ENCODE peak calls at places on chromosomes 16 and 17, in seven cellular contexts. F is CD8-positive, alpha-beta memory T cell; X is mammary epithelial cell; C is tibial artery; K is lower lobe of right lung; Y is stomach; S is IMR-90. T is an unnamed sample. For H3K4me1, the result is how much of the 10 kb centered on the place peaks cover.

GRCh38 chr17:37516131-37516561 is 26.5 kb downstream of the DUSP14 start:
- DNase-seq in Y (no peak), C (no peak), S (peak), X (no peak), K (no peak), F (no peak), T (no peak)

GRCh38 chr17:73231363-73231762 is 30.3 kb downstream of the CPSF4L start:
- DNase-seq in F (no peak), K (no peak), S (peak), X (peak), C (no peak), Y (no peak), T (peak)

GRCh38 chr16:51119576-51120288 is 31.3 kb downstream of the SALL1 start:
- DNase-seq in S (peak), F (no peak), X (no peak), K (no peak), Y (no peak), C (no peak), T (no peak)

GRCh38 chr16:87145181-87146176 is 171.7 kb downstream of the C16orf95 start:
- DNase-seq in S (peak), F (no peak), X (peak), Y (no peak), K (no peak), C (no peak), T (no peak)

GRCh38 chr17:32629563-32630190 is 142.9 kb downstream of the CDK5R1 start:
- DNase-seq in Y (no peak), X (no peak), C (no peak), F (no peak), S (no peak), K (no peak), T (no peak)

GRCh38 chr16:28100810-28101532 is 37.5 kb upstream of the GSG1L start:
- DNase-seq in Y (no peak), F (no peak), X (no peak), K (peak), C (peak), S (no peak), T (no peak)

GRCh38 chr16:72963921-72964320 is 84.0 kb downstream of the ZFHX3 start:
- DNase-seq in C (no peak), X (no peak), K (no peak), S (peak), Y (no peak), F (no peak), T (no peak)

GRCh38 chr17:3447625-3448024 is 14.0 kb upstream of the OR1E2 start:
- DNase-seq in Y (no peak), F (no peak), K (no peak), S (no peak), C (no peak), X (peak), T (no peak)

GRCh38 chr17:8698142-8699050 is 46.2 kb downstream of the CCDC42 start:
- DNase-seq in X (no peak), C (peak), Y (no peak), S (peak), F (no peak), K (no peak), T (no peak)

GRCh38 chr17:28527859-28528258 is 21.7 kb downstream of the FOXN1 start:
- DNase-seq in K (peak), X (peak), C (no peak), Y (peak), F (no peak), S (no peak), T (peak)

GRCh38 chr16:67120025-67120424 is 10.3 kb downstream of the PHAF1 start:
- DNase-seq in Y (no peak), C (peak), F (no peak), S (peak), X (peak), K (no peak), T (no peak)

GRCh38 chr16:67117716-67118115 is 8.0 kb downstream of the PHAF1 start:
- DNase-seq in F (no peak), C (no peak), K (no peak), X (no peak), Y (no peak), S (no peak), T (no peak)

GRCh38 chr16:67114793-67115192 is 5.1 kb downstream of the PHAF1 start:
- DNase-seq in F (no peak), Y (no peak), S (peak), X (no peak), K (no peak), C (no peak), T (no peak)

GRCh38 chr16:67115649-67116048 is 5.9 kb downstream of the PHAF1 start:
- DNase-seq in K (no peak), C (peak), S (peak), X (peak), F (no peak), Y (no peak), T (no peak)

GRCh38 chr16:67116388-67117311 is 6.9 kb downstream of the PHAF1 start:
- DNase-seq in K (no peak), Y (no peak), C (peak), X (peak), F (no peak), S (no peak), T (no peak)
- H3K4me3 ChIP-seq in K (no peak), Y (no peak), C (no peak), X (no peak), F (no peak), S (no peak), T (no peak)

GRCh38 chr16:89738538-89739317 is 17.4 kb downstream of the ZNF276 start:
- DNase-seq in Y (no peak), S (no peak), C (no peak), K (no peak), X (no peak), F (no peak), T (no peak)

GRCh38 chr16:89737341-89738071 is 16.2 kb downstream of the ZNF276 start:
- DNase-seq in X (no peak), Y (no peak), F (peak), K (no peak), S (no peak), C (no peak), T (no peak)

GRCh38 chr16:89739383-89739782 is 18.0 kb downstream of the ZNF276 start:
- DNase-seq in X (no peak), C (no peak), K (no peak), Y (no peak), S (no peak), F (no peak), T (no peak)

GRCh38 chr16:89736554-89736953 is 15.2 kb downstream of the ZNF276 start:
- DNase-seq in F (no peak), K (no peak), S (no peak), X (no peak), C (no peak), Y (no peak), T (no peak)

GRCh38 chr16:89738072-89738377 is 16.7 kb downstream of the ZNF276 start:
- DNase-seq in K (no peak), S (no peak), Y (no peak), F (no peak), X (no peak), C (no peak), T (no peak)
- H3K27ac ChIP-seq in K (no peak), S (no peak), Y (no peak), F (no peak), X (no peak), C (no peak), T (no peak)

GRCh38 chr17:77376795-77377751 is 236.3 kb downstream of the SEC14L1 start:
- DNase-seq in F (no peak), S (peak), Y (peak), X (no peak), C (peak), K (no peak), T (peak)
- H3K4me1 ChIP-seq in F (half or more), S (half or more), Y (half or more), X (half or more), C (half or more), K (half or more), T (half or more)

DNA sequence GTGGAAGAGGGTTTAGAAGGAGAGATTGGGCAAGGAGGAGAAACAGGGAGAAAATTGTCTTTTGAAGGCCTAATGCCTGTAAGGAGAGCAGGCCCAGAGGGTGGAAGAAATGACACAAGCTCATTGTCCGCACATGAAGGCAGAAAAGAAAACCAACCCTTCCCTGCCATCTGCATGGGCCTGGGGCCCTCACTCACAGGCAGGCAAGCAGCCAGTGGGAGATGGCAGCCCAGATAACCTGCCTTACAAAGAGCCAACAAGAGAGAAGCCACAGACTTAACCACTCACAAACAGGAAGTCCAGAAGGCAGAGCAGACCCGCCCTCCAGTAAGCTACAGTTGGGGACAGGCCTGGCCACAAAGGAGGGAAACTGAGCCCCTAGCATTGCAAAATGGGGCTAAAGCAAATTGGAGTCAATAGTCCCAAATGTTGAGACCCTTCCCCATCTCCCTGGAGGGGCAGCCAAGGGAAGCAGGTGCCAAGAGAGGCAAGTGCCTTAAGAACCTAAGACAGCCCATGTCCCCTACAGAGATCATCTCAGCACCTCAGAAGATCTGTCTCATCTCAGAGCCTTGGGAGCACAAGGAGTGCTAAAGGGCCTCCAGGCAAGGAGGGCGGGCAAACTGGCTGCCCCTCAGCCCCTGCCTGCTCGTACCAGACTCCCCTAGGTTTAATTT is 7.3 kb upstream of the TSPOAP1 start:
- DNase-seq in C (no peak), K (peak), X (peak), F (peak), S (no peak), Y (peak), T (no peak)
- H3K4me3 ChIP-seq in C (no peak), K (peak), X (no peak), F (peak), S (no peak), Y (no peak), T (no peak)

GRCh38 chr16:84527486-84528269 is 23.2 kb upstream of the MEAK7 start:
- DNase-seq in K (peak), S (no peak), C (no peak), Y (no peak), X (no peak), F (no peak), T (no peak)
- H3K27ac ChIP-seq in K (peak), S (no peak), C (peak), Y (peak), X (no peak), F (no peak), T (no peak)

GRCh38 chr17:57895382-57896060 is 45.7 kb upstream of the MRPS23 start:
- DNase-seq in K (peak), Y (peak), X (no peak), F (no peak), C (no peak), S (no peak), T (peak)
- H3K4me1 ChIP-seq in K (half or more), Y (half or more), X (under half), F (under half), C (half or more), S (under half), T (half or more)

GRCh38 chr17:6070280-6070894 is at the start of gene WSCD1:
- DNase-seq in X (no peak), S (no peak), C (no peak), K (no peak), F (no peak), Y (peak), T (peak)

GRCh38 chr17:6072157-6072556 is 2.0 kb downstream of the WSCD1 start:
- DNase-seq in C (no peak), Y (no peak), K (no peak), F (no peak), S (no peak), X (peak), T (no peak)

GRCh38 chr17:6070895-6071511 is 824 bp downstream of the WSCD1 start:
- DNase-seq in K (no peak), F (no peak), X (no peak), C (no peak), Y (no peak), S (no peak), T (peak)

GRCh38 chr17:6071528-6072065 is 1.4 kb downstream of the WSCD1 start:
- DNase-seq in X (no peak), F (no peak), Y (no peak), K (no peak), C (no peak), S (no peak), T (no peak)

DNA sequence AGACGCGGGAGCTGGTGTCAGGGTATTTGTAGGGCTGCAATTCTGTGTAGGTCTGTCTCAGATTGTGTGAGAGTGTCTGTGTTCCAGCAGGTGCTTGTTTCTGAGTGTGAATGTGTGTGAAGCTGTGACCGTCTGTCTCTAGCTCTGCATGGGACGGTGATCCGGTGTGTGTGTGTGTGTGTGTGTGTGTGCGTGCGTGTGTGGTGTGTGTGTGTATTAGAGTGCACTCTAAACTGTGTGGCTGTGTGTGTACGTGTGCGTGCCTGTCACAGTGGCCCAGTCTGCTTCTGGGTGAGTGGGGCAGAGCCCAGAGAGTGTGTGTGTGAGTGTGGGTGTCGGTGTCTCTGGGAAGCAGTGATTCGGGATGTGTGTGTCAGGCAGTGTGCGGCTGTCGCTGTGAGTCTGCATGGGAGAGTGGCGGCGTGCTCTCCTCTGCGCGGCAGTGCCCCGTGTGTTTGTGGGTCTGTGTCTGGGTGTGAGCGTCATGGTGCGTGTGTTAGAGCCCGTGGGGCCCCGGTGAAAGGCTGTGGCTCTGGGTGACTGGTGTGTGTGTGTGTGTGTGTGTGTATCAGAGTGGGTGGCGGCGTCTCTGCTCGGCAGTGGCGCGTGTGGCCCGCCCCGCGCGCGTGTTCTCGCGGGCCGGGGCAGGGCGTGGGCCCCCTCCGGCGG is 434 bp upstream of the WSCD1 start:
- DNase-seq in C (no peak), F (no peak), S (no peak), X (no peak), K (no peak), Y (no peak), T (no peak)
- H3K4me3 ChIP-seq in C (peak), F (peak), S (no peak), X (no peak), K (peak), Y (peak), T (peak)

GRCh38 chr16:4641876-4642275 is 17.2 kb downstream of the MGRN1 start:
- DNase-seq in Y (no peak), K (no peak), X (no peak), F (no peak), S (no peak), C (no peak), T (no peak)
- H3K27ac ChIP-seq in Y (no peak), K (no peak), X (no peak), F (no peak), S (no peak), C (no peak), T (no peak)